ENCODE peak calls at places on chromosomes 3 and 15, in five cellular contexts. G is astrocyte of the spinal cord, Z is psoas muscle, X is dorsolateral prefrontal cortex, M is tibial nerve. R is an unnamed sample.

GRCh38 chr3:161674402-161674801 is 177.8 kb downstream of the OTOL1 start:
- DNase-seq in G (no peak), Z (no peak), X (no peak), M (no peak), R (no peak)

GRCh38 chr15:64288577-64288976 is 67.4 kb downstream of the CSNK1G1 start:
- DNase-seq in G (peak; percentile 10), Z (no peak), X (no peak), M (no peak), R (peak; percentile 86)

GRCh38 chr3:143574933-143575332 is 273.3 kb downstream of the SLC9A9 start:
- DNase-seq in G (no peak), Z (no peak), X (no peak), M (no peak), R (no peak)

GRCh38 chr15:78599189-78599588 is 21.6 kb downstream of the CHRNA3 start:
- DNase-seq in G (no peak), Z (no peak), X (no peak), M (no peak), R (no peak)

GRCh38 chr3:132317229-132317948 is at the start of gene ACP3:
- DNase-seq in G (peak; percentile 83), Z (no peak), X (no peak), M (peak; percentile 7), R (peak; percentile 95)

GRCh38 chr3:73687081-73688004 is 62.6 kb upstream of the PDZRN3 start:
- DNase-seq in G (no peak), Z (no peak), X (no peak), M (no peak), R (peak; percentile 76)

GRCh38 chr3:151918253-151919029 is 45.0 kb downstream of the SUCNR1 start:
- DNase-seq in G (peak; percentile 75), Z (no peak), X (no peak), M (no peak), R (peak; percentile 82)

GRCh38 chr3:188206787-188207186 is 52.8 kb downstream of the LPP start:
- DNase-seq in G (no peak), Z (no peak), X (no peak), M (no peak), R (no peak)

GRCh38 chr15:39666671-39667070 is 85.8 kb downstream of the THBS1 start:
- DNase-seq in G (peak; percentile 73), Z (no peak), X (no peak), M (no peak), R (peak; percentile 76)

GRCh38 chr3:24683511-24684384 is 189.1 kb upstream of the THRB start:
- DNase-seq in G (peak; percentile 66), Z (no peak), X (no peak), M (no peak), R (peak; percentile 82)

DNA sequence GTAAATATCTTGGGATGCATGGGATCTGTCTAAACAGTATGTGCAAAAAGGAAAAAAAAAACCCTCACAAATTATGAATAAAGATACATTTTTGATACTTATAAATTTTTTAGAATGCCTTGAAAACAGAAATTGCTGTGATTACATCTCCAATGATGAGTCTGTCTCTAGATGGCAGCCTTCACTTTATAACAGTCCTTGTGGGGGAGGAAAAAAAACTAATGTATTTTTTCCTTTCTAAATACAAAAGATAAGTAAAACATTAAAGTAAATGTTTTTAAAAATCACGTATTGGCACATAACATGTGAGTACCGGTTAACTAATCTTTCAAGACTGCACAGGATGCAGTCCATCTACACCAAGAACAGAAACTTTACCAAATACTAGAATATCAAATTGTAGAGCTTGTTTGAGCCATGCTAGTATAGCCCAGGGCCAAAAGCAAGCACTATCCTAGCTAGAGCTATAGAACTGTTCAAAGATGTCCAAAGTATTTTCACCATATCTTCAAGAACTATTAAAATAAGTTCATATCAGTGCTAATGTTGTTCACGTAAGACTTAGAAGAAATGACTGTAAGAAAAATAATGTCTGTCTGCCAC is 206.4 kb downstream of the STAG1 start:
- DNase-seq in G (peak; percentile 48), Z (no peak), X (no peak), M (no peak), R (peak; percentile 49)
- TF ChIP-seq CTCF in G (peak; percentile 34), Z (peak; percentile 25), X (peak; percentile 58), M (no peak), R (peak; percentile 32)

DNA sequence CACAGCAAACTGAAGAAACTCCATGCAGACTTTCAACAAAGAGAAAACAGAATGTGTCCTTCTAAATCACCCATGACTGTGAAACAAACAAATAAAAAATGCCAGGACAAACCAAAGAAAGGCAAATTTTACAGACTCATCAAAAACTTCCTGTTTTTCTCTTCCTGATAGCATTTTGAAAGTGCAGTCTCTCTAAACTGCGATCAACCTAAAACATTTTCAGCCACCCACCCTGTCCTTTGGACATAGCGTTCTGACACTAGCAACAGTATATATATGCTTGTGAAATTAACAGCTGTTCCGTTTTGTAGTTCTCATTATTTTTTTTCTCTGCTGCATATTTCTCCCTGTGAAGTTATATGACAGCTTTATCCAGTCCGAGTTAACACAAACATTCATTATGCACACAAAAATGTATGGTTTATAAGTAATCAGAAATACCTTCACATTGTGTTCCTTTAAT is 151.7 kb downstream of the FBN1 start:
- DNase-seq in G (no peak), Z (no peak), X (no peak), M (no peak), R (no peak)
- H3K4me3 ChIP-seq in G (no peak overlapping the region), Z (no peak overlapping the region), X (no peak overlapping the region), M (no peak overlapping the region), R (no peak overlapping the region)

GRCh38 chr15:91027677-91028076 is 5.3 kb upstream of the VPS33B start:
- DNase-seq in G (no peak), Z (no peak), X (no peak), M (no peak), R (no peak)

GRCh38 chr15:91031796-91032195 is 9.4 kb upstream of the VPS33B start:
- DNase-seq in G (no peak), Z (no peak), X (no peak), M (no peak), R (no peak)

DNA sequence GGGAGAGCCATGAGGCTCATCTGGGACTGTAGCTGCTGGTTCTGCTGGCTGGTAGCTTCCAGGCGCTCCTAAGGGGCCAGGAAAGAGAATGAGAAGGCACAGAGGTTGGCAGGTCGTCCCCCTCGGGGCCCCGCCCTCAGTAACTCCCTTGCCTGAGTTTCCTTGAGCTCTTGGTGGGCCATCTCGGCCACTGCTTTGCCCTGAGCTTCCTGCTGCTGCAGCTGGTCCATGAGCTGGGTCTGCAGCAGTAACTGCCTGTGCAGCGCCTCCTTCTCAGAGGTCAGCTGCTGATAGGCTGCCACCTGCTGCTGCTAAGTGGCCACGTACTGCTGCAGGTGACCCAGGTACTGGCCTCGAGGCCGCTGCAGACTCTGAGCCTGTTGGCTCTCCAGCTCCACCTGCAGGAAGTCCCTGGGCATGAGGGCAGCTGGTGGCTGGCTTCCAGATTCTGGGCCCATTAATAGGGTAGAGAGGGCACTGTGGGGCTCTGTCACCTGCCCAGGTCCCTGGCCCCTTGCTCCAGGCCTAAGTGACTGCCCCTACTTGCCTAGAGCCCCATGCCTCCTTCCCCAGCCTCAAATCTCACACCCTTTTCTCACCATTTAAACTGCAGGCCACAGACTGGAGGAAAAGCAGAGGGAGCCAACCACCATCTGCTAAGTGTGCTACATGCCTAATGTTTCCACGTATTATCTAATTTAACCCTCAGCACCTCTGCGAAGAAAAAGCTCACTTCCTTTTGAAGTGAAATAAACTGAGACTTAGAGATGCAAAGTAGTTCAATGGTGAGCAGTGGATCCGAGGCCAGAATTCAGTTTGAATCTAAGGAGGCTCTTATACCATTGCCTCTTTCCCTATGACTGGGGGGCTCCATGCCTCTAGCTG is 10.8 kb upstream of the VPS33B start:
- DNase-seq in G (no peak), Z (peak; percentile 66), X (no peak), M (no peak), R (peak; percentile 16)
- TF ChIP-seq CTCF in G (peak; percentile 72), Z (peak; percentile 58), X (peak; percentile 48), M (peak; percentile 47), R (peak; percentile 63)

GRCh38 chr3:195258449-195259145 is 12.4 kb downstream of the XXYLT1 start:
- DNase-seq in G (no peak), Z (no peak), X (no peak), M (no peak), R (no peak)
- H3K4me3 ChIP-seq in G (no peak overlapping the region), Z (peak overlapping the region; percentile 84), X (peak overlapping the region; percentile 78), M (no peak overlapping the region), R (no peak overlapping the region)